ENCODE peak calls at places on chromosomes 16 and 17, in eight cellular contexts. G is T-helper 9 cell; D is endodermal cell; U is activated naive CD4-positive, alpha-beta T cell treated with anti-CD3 and anti-CD28 coated beads, Interleukin-2, amount 10 ng/mL, durations not matched to agents 7 days and 5 days; M is epithelial cell of esophagus; T is activated CD4-positive, CD25-positive, alpha-beta regulatory T cell; Q is NCI-H345; L is C1 segment of cervical spinal cord. Z is an unnamed sample.
A peak's percentile ranks its signal among the peaks of the same experiment; 100 is the strongest.

GRCh38 chr17:1180958-1181768 is 1.4 kb upstream of the ABR start:
- DNase-seq in Q (no peak), T (no peak), D (peak; percentile 91), L (no peak), G (no peak), U (no peak), M (no peak), Z (no peak)

GRCh38 chr16:50457423-50457822 is 88.6 kb upstream of the BRD7 start:
- DNase-seq in U (no peak), L (no peak), D (no peak), T (no peak), Q (no peak), M (peak; percentile 36), G (no peak), Z (no peak)

GRCh38 chr17:30104575-30105339 is 11.9 kb upstream of the NSRP1 start:
- DNase-seq in Q (peak; percentile 86), M (peak; percentile 75), D (peak; percentile 94), U (peak; percentile 78), T (peak; percentile 41), G (peak; percentile 48), L (peak; percentile 63), Z (peak; percentile 63)

GRCh38 chr17:17971431-17972125 is 622 bp downstream of the TOM1L2 start:
- DNase-seq in D (no peak), L (peak; percentile 70), T (peak; percentile 39), U (peak; percentile 57), G (no peak), M (no peak), Q (no peak), Z (no peak)

GRCh38 chr17:44672479-44673093 is 16.3 kb downstream of the MEIOC start:
- DNase-seq in U (no peak), T (no peak), G (no peak), M (peak; percentile 32), Q (no peak), D (no peak), L (no peak), Z (peak; percentile 27)

GRCh38 chr17:17846003-17846402 is 9.2 kb upstream of the SREBF1 start:
- DNase-seq in L (no peak), U (no peak), Q (no peak), G (no peak), T (no peak), M (no peak), D (peak; percentile 70), Z (no peak)

GRCh38 chr17:61075988-61076387 is 323.7 kb upstream of the TBX2 start:
- DNase-seq in Q (no peak), M (no peak), D (no peak), L (no peak), T (no peak), U (no peak), G (no peak), Z (no peak)

GRCh38 chr17:80487511-80487910 is 11.1 kb upstream of the NPTX1 start:
- DNase-seq in L (no peak), Q (no peak), T (no peak), M (no peak), D (peak; percentile 61), G (no peak), U (no peak), Z (no peak)

GRCh38 chr17:74519951-74520553 is 11.2 kb downstream of the CD300LB start:
- DNase-seq in L (no peak), G (no peak), U (no peak), D (no peak), M (no peak), Q (no peak), T (no peak), Z (no peak)

GRCh38 chr17:73586921-73587680 is 57.1 kb downstream of the SDK2 start:
- DNase-seq in D (peak; percentile 70), T (no peak), M (peak; percentile 39), Q (peak; percentile 91), L (peak; percentile 6), G (no peak), U (no peak), Z (no peak)

GRCh38 chr16:87850009-87851006 is 19.0 kb downstream of the SLC7A5 start:
- DNase-seq in U (peak; percentile 87), Q (peak; percentile 49), T (peak; percentile 62), D (peak; percentile 93), L (peak; percentile 48), G (peak; percentile 75), M (peak; percentile 52), Z (no peak)

GRCh38 chr17:7021993-7022778 is 664 bp upstream of the BCL6B start:
- DNase-seq in U (peak; percentile 83), M (peak; percentile 56), L (peak; percentile 74), D (peak; percentile 97), Q (peak; percentile 77), G (peak; percentile 73), T (peak; percentile 56), Z (peak; percentile 26)

GRCh38 chr17:148757-149156 is 11.4 kb downstream of the SCGB1C2 start:
- DNase-seq in T (no peak), D (no peak), L (no peak), Q (no peak), G (no peak), U (peak; percentile 16), M (no peak), Z (no peak)

GRCh38 chr16:80317132-80318098 is 223.4 kb upstream of the DYNLRB2 start:
- DNase-seq in T (no peak), M (peak; percentile 26), Q (no peak), G (no peak), L (no peak), U (no peak), D (peak; percentile 88), Z (no peak)

GRCh38 chr16:87407511-87408112 is 15.5 kb downstream of the MAP1LC3B start:
- DNase-seq in L (no peak), Q (no peak), D (peak; percentile 41), U (no peak), T (no peak), M (peak; percentile 52), G (no peak), Z (no peak)

GRCh38 chr17:19759934-19760530 is 11.9 kb upstream of the ALDH3A1 start:
- DNase-seq in U (no peak), G (no peak), T (no peak), M (no peak), Q (no peak), L (no peak), D (no peak), Z (no peak)

GRCh38 chr17:42438600-42439567 is 15.8 kb upstream of the CAVIN1 start:
- DNase-seq in M (peak; percentile 48), U (peak; percentile 66), D (peak; percentile 82), Q (peak; percentile 12), G (no peak), T (no peak), L (no peak), Z (no peak)

GRCh38 chr17:67452681-67453554 is 75.8 kb downstream of the PITPNC1 start:
- DNase-seq in M (no peak), U (peak; percentile 64), T (no peak), Q (no peak), D (peak; percentile 23), L (no peak), G (no peak), Z (no peak)

GRCh38 chr17:75970011-75970523 is 8.9 kb downstream of the ACOX1 start:
- DNase-seq in U (no peak), G (no peak), L (no peak), T (no peak), M (no peak), D (no peak), Q (no peak), Z (no peak)

GRCh38 chr17:76370261-76370993 is 14.0 kb upstream of the SPHK1 start:
- DNase-seq in Q (no peak), U (no peak), M (peak; percentile 93), T (no peak), D (no peak), L (peak; percentile 8), G (no peak), Z (peak; percentile 65)

GRCh38 chr16:81654346-81654745 is 124.7 kb upstream of the PLCG2 start:
- DNase-seq in Q (no peak), T (no peak), D (no peak), U (no peak), L (no peak), M (no peak), G (no peak), Z (no peak)

GRCh38 chr17:43018932-43019331 is 3.3 kb downstream of the VAT1 start:
- DNase-seq in L (no peak), M (no peak), T (no peak), U (no peak), G (no peak), Q (no peak), D (no peak), Z (no peak)

GRCh38 chr17:36941265-36942021 is 4.2 kb downstream of the LHX1 start:
- DNase-seq in M (no peak), L (no peak), Q (no peak), G (no peak), U (no peak), D (peak; percentile 81), T (no peak), Z (no peak)

GRCh38 chr17:82848022-82848592 is 8.3 kb upstream of the ZNF750 start:
- DNase-seq in D (no peak), L (no peak), T (peak; percentile 18), U (peak; percentile 67), G (peak; percentile 23), M (peak; percentile 95), Q (peak; percentile 65), Z (peak; percentile 53)

GRCh38 chr17:61863801-61864126 is 436 bp upstream of the BRIP1 start:
- DNase-seq in U (no peak), T (no peak), D (no peak), M (no peak), G (no peak), Q (no peak), L (no peak), Z (no peak)

GRCh38 chr16:28537964-28538732 is 626 bp downstream of the NUPR1 start:
- DNase-seq in Q (no peak), D (no peak), T (no peak), M (no peak), G (no peak), U (no peak), L (no peak), Z (no peak)

GRCh38 chr17:9839433-9839832 is 13.7 kb downstream of the GLP2R start:
- DNase-seq in Q (no peak), D (peak; percentile 87), G (no peak), U (no peak), M (no peak), L (no peak), T (no peak), Z (no peak)

GRCh38 chr17:50270430-50271172 is 3.7 kb upstream of the TMEM92 start:
- DNase-seq in G (no peak), L (no peak), M (no peak), T (no peak), Q (no peak), U (peak; percentile 19), D (no peak), Z (peak; percentile 57)

GRCh38 chr17:45719335-45720071 is 64.6 kb upstream of the CRHR1 start:
- DNase-seq in G (no peak), L (no peak), D (peak; percentile 84), U (no peak), T (no peak), Q (peak; percentile 37), M (peak; percentile 74), Z (peak; percentile 29)

GRCh38 chr17:81553616-81554181 is 1.5 kb upstream of the FAAP100 start:
- DNase-seq in D (no peak), G (no peak), Q (no peak), M (peak; percentile 87), T (no peak), L (no peak), U (peak; percentile 29), Z (peak; percentile 59)

GRCh38 chr16:1335996-1336395 is 2.6 kb downstream of the BAIAP3 start:
- DNase-seq in M (no peak), T (no peak), U (no peak), D (no peak), Q (peak; percentile 22), L (no peak), G (no peak), Z (no peak)

GRCh38 chr17:74454197-74455024 is 12.0 kb upstream of the CD300A start:
- DNase-seq in U (no peak), Q (peak; percentile 92), T (no peak), M (peak; percentile 55), G (no peak), L (peak; percentile 85), D (peak; percentile 80), Z (peak; percentile 52)

GRCh38 chr17:10127819-10128375 is 70.5 kb downstream of the GAS7 start:
- DNase-seq in D (peak; percentile 69), Q (no peak), T (no peak), U (no peak), G (no peak), M (no peak), L (no peak), Z (peak; percentile 88)

GRCh38 chr17:43860077-43860725 is 13.2 kb downstream of the CD300LG start:
- DNase-seq in M (no peak), D (no peak), Q (no peak), L (no peak), T (no peak), G (no peak), U (no peak), Z (peak; percentile 20)